ENCODE peak calls at places on chromosomes 1 and 21, in ten cellular contexts. One of them, this sample, is unnamed.

GRCh38 chr1:226973898-226974543 is 33.9 kb downstream of the COQ8A start:
- DNase-seq in AG04450: no peak
- DNase-seq in foreskin fibroblast: peak
- DNase-seq in GM12865: no peak
- DNase-seq in dorsolateral prefrontal cortex: no peak
- DNase-seq in ovary: peak
- DNase-seq in lower leg skin: peak
- DNase-seq in HFF-Myc: no peak
- DNase-seq in astrocyte: no peak
- DNase-seq in pancreas: peak
- DNase-seq in this sample: no peak

GRCh38 chr1:186498695-186499389 is 37.9 kb upstream of the PDC start:
- DNase-seq in HFF-Myc: peak
- DNase-seq in pancreas: no peak
- DNase-seq in GM12865: no peak
- DNase-seq in lower leg skin: no peak
- DNase-seq in ovary: no peak
- DNase-seq in dorsolateral prefrontal cortex: no peak
- DNase-seq in AG04450: no peak
- DNase-seq in foreskin fibroblast: peak
- DNase-seq in astrocyte: peak
- DNase-seq in this sample: no peak

GRCh38 chr21:44984428-44984791 is 44.6 kb downstream of the SLX9 start:
- DNase-seq in astrocyte: no peak
- DNase-seq in HFF-Myc: no peak
- DNase-seq in ovary: no peak
- DNase-seq in pancreas: peak
- DNase-seq in AG04450: no peak
- DNase-seq in dorsolateral prefrontal cortex: no peak
- DNase-seq in GM12865: no peak
- DNase-seq in lower leg skin: no peak
- DNase-seq in foreskin fibroblast: no peak
- DNase-seq in this sample: no peak

GRCh38 chr1:165075725-165076370 is 280.7 kb downstream of the LMX1A start:
- DNase-seq in lower leg skin: no peak
- DNase-seq in GM12865: peak
- DNase-seq in HFF-Myc: no peak
- DNase-seq in pancreas: no peak
- DNase-seq in ovary: no peak
- DNase-seq in dorsolateral prefrontal cortex: no peak
- DNase-seq in foreskin fibroblast: no peak
- DNase-seq in AG04450: no peak
- DNase-seq in astrocyte: no peak
- DNase-seq in this sample: peak

GRCh38 chr1:156214024-156214748 is 1.4 kb downstream of the PMF1 start:
- DNase-seq in lower leg skin: no peak
- DNase-seq in HFF-Myc: no peak
- DNase-seq in ovary: peak
- DNase-seq in foreskin fibroblast: no peak
- DNase-seq in GM12865: no peak
- DNase-seq in AG04450: no peak
- DNase-seq in pancreas: no peak
- DNase-seq in astrocyte: peak
- DNase-seq in dorsolateral prefrontal cortex: no peak
- DNase-seq in this sample: no peak

GRCh38 chr21:27572681-27573080 is 605.8 kb upstream of the ADAMTS5 start:
- DNase-seq in pancreas: no peak
- DNase-seq in foreskin fibroblast: peak
- DNase-seq in dorsolateral prefrontal cortex: no peak
- DNase-seq in GM12865: no peak
- DNase-seq in ovary: no peak
- DNase-seq in HFF-Myc: no peak
- DNase-seq in astrocyte: peak
- DNase-seq in lower leg skin: no peak
- DNase-seq in AG04450: peak
- DNase-seq in this sample: no peak

GRCh38 chr1:244545511-244545910 is 84.4 kb downstream of the CATSPERE start:
- DNase-seq in AG04450: no peak
- DNase-seq in dorsolateral prefrontal cortex: no peak
- DNase-seq in lower leg skin: no peak
- DNase-seq in foreskin fibroblast: no peak
- DNase-seq in pancreas: no peak
- DNase-seq in HFF-Myc: no peak
- DNase-seq in astrocyte: peak
- DNase-seq in ovary: no peak
- DNase-seq in GM12865: no peak
- DNase-seq in this sample: no peak

GRCh38 chr1:205963352-205963751 is 20.1 kb upstream of the SLC26A9 start:
- DNase-seq in HFF-Myc: no peak
- DNase-seq in ovary: no peak
- DNase-seq in pancreas: no peak
- DNase-seq in dorsolateral prefrontal cortex: no peak
- DNase-seq in AG04450: no peak
- DNase-seq in lower leg skin: no peak
- DNase-seq in GM12865: no peak
- DNase-seq in astrocyte: peak
- DNase-seq in foreskin fibroblast: peak
- DNase-seq in this sample: no peak

GRCh38 chr1:59295603-59296002 is 1.3 kb upstream of the FGGY start:
- DNase-seq in pancreas: no peak
- DNase-seq in HFF-Myc: no peak
- DNase-seq in ovary: no peak
- DNase-seq in AG04450: no peak
- DNase-seq in foreskin fibroblast: no peak
- DNase-seq in lower leg skin: no peak
- DNase-seq in dorsolateral prefrontal cortex: no peak
- DNase-seq in GM12865: no peak
- DNase-seq in astrocyte: no peak
- DNase-seq in this sample: no peak

GRCh38 chr1:118185083-118185899 is at the start of gene SPAG17:
- DNase-seq in astrocyte: peak
- DNase-seq in foreskin fibroblast: peak
- DNase-seq in lower leg skin: peak
- DNase-seq in dorsolateral prefrontal cortex: no peak
- DNase-seq in pancreas: peak
- DNase-seq in AG04450: no peak
- DNase-seq in HFF-Myc: peak
- DNase-seq in ovary: peak
- DNase-seq in GM12865: peak
- DNase-seq in this sample: no peak

GRCh38 chr1:232648316-232648715 is 18.4 kb upstream of the SIPA1L2 start:
- DNase-seq in foreskin fibroblast: no peak
- DNase-seq in pancreas: no peak
- DNase-seq in AG04450: no peak
- DNase-seq in lower leg skin: no peak
- DNase-seq in GM12865: no peak
- DNase-seq in dorsolateral prefrontal cortex: no peak
- DNase-seq in HFF-Myc: no peak
- DNase-seq in astrocyte: peak
- DNase-seq in ovary: no peak
- DNase-seq in this sample: no peak

GRCh38 chr1:232644209-232644608 is 14.3 kb upstream of the SIPA1L2 start:
- DNase-seq in ovary: no peak
- DNase-seq in pancreas: no peak
- DNase-seq in dorsolateral prefrontal cortex: no peak
- DNase-seq in HFF-Myc: no peak
- DNase-seq in astrocyte: no peak
- DNase-seq in AG04450: no peak
- DNase-seq in lower leg skin: no peak
- DNase-seq in GM12865: no peak
- DNase-seq in foreskin fibroblast: no peak
- DNase-seq in this sample: no peak

GRCh38 chr1:232641507-232641906 is 11.6 kb upstream of the SIPA1L2 start:
- DNase-seq in dorsolateral prefrontal cortex: no peak
- DNase-seq in foreskin fibroblast: no peak
- DNase-seq in HFF-Myc: no peak
- DNase-seq in GM12865: no peak
- DNase-seq in astrocyte: peak
- DNase-seq in pancreas: no peak
- DNase-seq in lower leg skin: no peak
- DNase-seq in AG04450: no peak
- DNase-seq in ovary: no peak
- DNase-seq in this sample: no peak

DNA sequence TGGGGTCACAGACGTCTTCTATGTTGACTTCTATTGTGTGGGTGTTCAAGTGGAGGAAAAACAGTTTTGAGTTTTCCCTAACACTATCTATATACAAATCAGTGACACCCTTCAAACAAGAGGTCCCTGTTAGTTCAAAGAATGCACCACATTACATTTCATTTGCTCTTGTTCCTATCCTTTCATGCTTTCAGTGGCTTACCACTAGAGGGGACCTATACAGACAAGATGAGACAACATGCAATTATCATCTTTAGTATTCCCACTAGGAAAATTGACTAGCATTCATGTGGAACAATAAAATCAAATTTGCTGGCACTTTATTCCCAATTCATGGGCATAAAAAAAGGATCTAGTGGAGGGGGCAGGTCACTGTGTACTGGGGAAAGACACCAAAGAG is 13.3 kb upstream of the SIPA1L2 start:
- DNase-seq in pancreas: no peak
- DNase-seq in GM12865: no peak
- DNase-seq in ovary: no peak
- DNase-seq in dorsolateral prefrontal cortex: no peak
- DNase-seq in astrocyte: no peak
- DNase-seq in lower leg skin: no peak
- DNase-seq in HFF-Myc: no peak
- DNase-seq in AG04450: no peak
- DNase-seq in foreskin fibroblast: no peak
- DNase-seq in this sample: no peak
- TF ChIP-seq CTCF in pancreas: no peak
- TF ChIP-seq CTCF in GM12865: no peak
- TF ChIP-seq CTCF in ovary: no peak
- TF ChIP-seq CTCF in dorsolateral prefrontal cortex: no peak
- TF ChIP-seq CTCF in astrocyte: no peak
- TF ChIP-seq CTCF in lower leg skin: no peak
- TF ChIP-seq CTCF in HFF-Myc: no peak
- TF ChIP-seq CTCF in AG04450: peak
- TF ChIP-seq CTCF in foreskin fibroblast: peak
- TF ChIP-seq CTCF in this sample: peak

GRCh38 chr1:1540015-1540816 is at the start of gene TMEM240:
- DNase-seq in dorsolateral prefrontal cortex: peak
- DNase-seq in astrocyte: peak
- DNase-seq in GM12865: peak
- DNase-seq in foreskin fibroblast: peak
- DNase-seq in ovary: peak
- DNase-seq in lower leg skin: peak
- DNase-seq in AG04450: peak
- DNase-seq in HFF-Myc: no peak
- DNase-seq in pancreas: no peak
- DNase-seq in this sample: no peak

GRCh38 chr1:1538334-1538733 is 2.1 kb downstream of the TMEM240 start:
- DNase-seq in dorsolateral prefrontal cortex: no peak
- DNase-seq in ovary: no peak
- DNase-seq in lower leg skin: no peak
- DNase-seq in GM12865: no peak
- DNase-seq in pancreas: peak
- DNase-seq in foreskin fibroblast: no peak
- DNase-seq in HFF-Myc: no peak
- DNase-seq in AG04450: no peak
- DNase-seq in astrocyte: no peak
- DNase-seq in this sample: no peak

GRCh38 chr1:1538989-1539309 is 1.5 kb downstream of the TMEM240 start:
- DNase-seq in GM12865: no peak
- DNase-seq in pancreas: no peak
- DNase-seq in foreskin fibroblast: no peak
- DNase-seq in dorsolateral prefrontal cortex: no peak
- DNase-seq in astrocyte: no peak
- DNase-seq in ovary: no peak
- DNase-seq in lower leg skin: no peak
- DNase-seq in HFF-Myc: no peak
- DNase-seq in AG04450: no peak
- DNase-seq in this sample: no peak

GRCh38 chr1:1540817-1541628 is 599 bp upstream of the TMEM240 start:
- DNase-seq in foreskin fibroblast: no peak
- DNase-seq in ovary: peak
- DNase-seq in dorsolateral prefrontal cortex: no peak
- DNase-seq in HFF-Myc: no peak
- DNase-seq in lower leg skin: no peak
- DNase-seq in pancreas: peak
- DNase-seq in astrocyte: no peak
- DNase-seq in AG04450: no peak
- DNase-seq in GM12865: no peak
- DNase-seq in this sample: no peak

GRCh38 chr1:1539310-1540014 is 962 bp downstream of the TMEM240 start:
- DNase-seq in dorsolateral prefrontal cortex: peak
- DNase-seq in GM12865: no peak
- DNase-seq in foreskin fibroblast: peak
- DNase-seq in AG04450: no peak
- DNase-seq in pancreas: peak
- DNase-seq in ovary: peak
- DNase-seq in lower leg skin: no peak
- DNase-seq in HFF-Myc: no peak
- DNase-seq in astrocyte: no peak
- DNase-seq in this sample: no peak
- H3K4me3 ChIP-seq in dorsolateral prefrontal cortex: peak
- H3K4me3 ChIP-seq in GM12865: no peak
- H3K4me3 ChIP-seq in foreskin fibroblast: peak
- H3K4me3 ChIP-seq in AG04450: peak
- H3K4me3 ChIP-seq in pancreas: peak
- H3K4me3 ChIP-seq in ovary: peak
- H3K4me3 ChIP-seq in lower leg skin: peak
- H3K4me3 ChIP-seq in HFF-Myc: peak
- H3K4me3 ChIP-seq in astrocyte: peak
- H3K4me3 ChIP-seq in this sample: no peak

GRCh38 chr1:223006794-223007193 is 136.3 kb downstream of the TLR5 start:
- DNase-seq in lower leg skin: no peak
- DNase-seq in ovary: no peak
- DNase-seq in foreskin fibroblast: no peak
- DNase-seq in HFF-Myc: no peak
- DNase-seq in pancreas: no peak
- DNase-seq in GM12865: no peak
- DNase-seq in dorsolateral prefrontal cortex: no peak
- DNase-seq in astrocyte: no peak
- DNase-seq in AG04450: no peak
- DNase-seq in this sample: no peak
- TF ChIP-seq CTCF in lower leg skin: no peak
- TF ChIP-seq CTCF in ovary: no peak
- TF ChIP-seq CTCF in foreskin fibroblast: no peak
- TF ChIP-seq CTCF in HFF-Myc: no peak
- TF ChIP-seq CTCF in pancreas: no peak
- TF ChIP-seq CTCF in GM12865: no peak
- TF ChIP-seq CTCF in dorsolateral prefrontal cortex: no peak
- TF ChIP-seq CTCF in astrocyte: no peak
- TF ChIP-seq CTCF in AG04450: no peak
- TF ChIP-seq CTCF in this sample: no peak

GRCh38 chr1:228463559-228464455 is 23.4 kb upstream of the RNF187 start:
- DNase-seq in GM12865: peak
- DNase-seq in dorsolateral prefrontal cortex: peak
- DNase-seq in HFF-Myc: no peak
- DNase-seq in AG04450: no peak
- DNase-seq in ovary: no peak
- DNase-seq in pancreas: no peak
- DNase-seq in astrocyte: no peak
- DNase-seq in foreskin fibroblast: no peak
- DNase-seq in lower leg skin: peak
- DNase-seq in this sample: no peak
- H3K4me3 ChIP-seq in GM12865: peak
- H3K4me3 ChIP-seq in dorsolateral prefrontal cortex: peak
- H3K4me3 ChIP-seq in HFF-Myc: peak
- H3K4me3 ChIP-seq in AG04450: peak
- H3K4me3 ChIP-seq in ovary: no peak
- H3K4me3 ChIP-seq in pancreas: no peak
- H3K4me3 ChIP-seq in astrocyte: peak
- H3K4me3 ChIP-seq in foreskin fibroblast: peak
- H3K4me3 ChIP-seq in lower leg skin: no peak
- H3K4me3 ChIP-seq in this sample: no peak

GRCh38 chr1:158117854-158118691 is 62.6 kb upstream of the CD1D start:
- DNase-seq in HFF-Myc: peak
- DNase-seq in lower leg skin: peak
- DNase-seq in ovary: peak
- DNase-seq in GM12865: peak
- DNase-seq in AG04450: no peak
- DNase-seq in dorsolateral prefrontal cortex: no peak
- DNase-seq in pancreas: no peak
- DNase-seq in foreskin fibroblast: peak
- DNase-seq in astrocyte: no peak
- DNase-seq in this sample: no peak
- TF ChIP-seq CTCF in HFF-Myc: peak
- TF ChIP-seq CTCF in lower leg skin: no peak
- TF ChIP-seq CTCF in ovary: no peak
- TF ChIP-seq CTCF in GM12865: peak
- TF ChIP-seq CTCF in AG04450: peak
- TF ChIP-seq CTCF in dorsolateral prefrontal cortex: peak
- TF ChIP-seq CTCF in pancreas: peak
- TF ChIP-seq CTCF in foreskin fibroblast: peak
- TF ChIP-seq CTCF in astrocyte: peak
- TF ChIP-seq CTCF in this sample: peak